ENCODE peak calls at places on chromosomes 4 and X, in seven cellular contexts. One of them, this sample, is unnamed.

GRCh38 chr4:187478292-187479205 is 517.0 kb upstream of the ZFP42 start:
- ATAC-seq in left lung: peak; percentile 69
- ATAC-seq in B cell: no peak
- ATAC-seq in activated T-cell treated with anti-CD3 and anti-CD28 coated beads, Interleukin-2, amount 50 U/mL, for 72 hours: no peak
- ATAC-seq in Right ventricle myocardium superior: no peak
- ATAC-seq in upper lobe of right lung: peak; percentile 50
- ATAC-seq in right cardiac atrium: peak; percentile 65
- ATAC-seq in this sample: no peak

GRCh38 chr4:140198942-140199341 is 45.0 kb upstream of the MAML3 start:
- ATAC-seq in Right ventricle myocardium superior: no peak
- ATAC-seq in left lung: no peak
- ATAC-seq in right cardiac atrium: no peak
- ATAC-seq in upper lobe of right lung: no peak
- ATAC-seq in B cell: no peak
- ATAC-seq in activated T-cell treated with anti-CD3 and anti-CD28 coated beads, Interleukin-2, amount 50 U/mL, for 72 hours: no peak
- ATAC-seq in this sample: no peak

GRCh38 chrX:38108364-38108763 is 102.0 kb downstream of the SYTL5 start:
- ATAC-seq in Right ventricle myocardium superior: no peak
- ATAC-seq in right cardiac atrium: no peak
- ATAC-seq in B cell: no peak
- ATAC-seq in activated T-cell treated with anti-CD3 and anti-CD28 coated beads, Interleukin-2, amount 50 U/mL, for 72 hours: no peak
- ATAC-seq in left lung: no peak
- ATAC-seq in upper lobe of right lung: no peak
- ATAC-seq in this sample: no peak

GRCh38 chr4:83316459-83317170 is 18.0 kb downstream of the HPSE start:
- ATAC-seq in right cardiac atrium: no peak
- ATAC-seq in activated T-cell treated with anti-CD3 and anti-CD28 coated beads, Interleukin-2, amount 50 U/mL, for 72 hours: no peak
- ATAC-seq in B cell: no peak
- ATAC-seq in Right ventricle myocardium superior: no peak
- ATAC-seq in upper lobe of right lung: peak; percentile 86
- ATAC-seq in left lung: peak; percentile 67
- ATAC-seq in this sample: peak; percentile 99

GRCh38 chr4:100935090-100935489 is 412.2 kb downstream of the PPP3CA start:
- ATAC-seq in right cardiac atrium: no peak
- ATAC-seq in left lung: no peak
- ATAC-seq in activated T-cell treated with anti-CD3 and anti-CD28 coated beads, Interleukin-2, amount 50 U/mL, for 72 hours: no peak
- ATAC-seq in B cell: no peak
- ATAC-seq in Right ventricle myocardium superior: no peak
- ATAC-seq in upper lobe of right lung: no peak
- ATAC-seq in this sample: peak; percentile 52

GRCh38 chr4:57099363-57099762 is 10.8 kb downstream of the IGFBP7 start:
- ATAC-seq in right cardiac atrium: no peak
- ATAC-seq in upper lobe of right lung: no peak
- ATAC-seq in Right ventricle myocardium superior: no peak
- ATAC-seq in B cell: no peak
- ATAC-seq in activated T-cell treated with anti-CD3 and anti-CD28 coated beads, Interleukin-2, amount 50 U/mL, for 72 hours: no peak
- ATAC-seq in left lung: peak; percentile 37
- ATAC-seq in this sample: no peak

GRCh38 chr4:57324673-57325307 is 214.6 kb upstream of the IGFBP7 start:
- ATAC-seq in right cardiac atrium: peak; percentile 62
- ATAC-seq in B cell: no peak
- ATAC-seq in Right ventricle myocardium superior: peak; percentile 83
- ATAC-seq in left lung: no peak
- ATAC-seq in activated T-cell treated with anti-CD3 and anti-CD28 coated beads, Interleukin-2, amount 50 U/mL, for 72 hours: no peak
- ATAC-seq in upper lobe of right lung: no peak
- ATAC-seq in this sample: no peak

GRCh38 chr4:153553155-153553819 is 87.1 kb downstream of the TMEM131L start:
- ATAC-seq in activated T-cell treated with anti-CD3 and anti-CD28 coated beads, Interleukin-2, amount 50 U/mL, for 72 hours: no peak
- ATAC-seq in B cell: no peak
- ATAC-seq in right cardiac atrium: no peak
- ATAC-seq in Right ventricle myocardium superior: peak; percentile 23
- ATAC-seq in upper lobe of right lung: no peak
- ATAC-seq in left lung: peak; percentile 22
- ATAC-seq in this sample: no peak

GRCh38 chrX:10619311-10620015 is 922 bp downstream of the MID1 start:
- ATAC-seq in upper lobe of right lung: peak; percentile 27
- ATAC-seq in B cell: peak; percentile 41
- ATAC-seq in activated T-cell treated with anti-CD3 and anti-CD28 coated beads, Interleukin-2, amount 50 U/mL, for 72 hours: no peak
- ATAC-seq in right cardiac atrium: peak; percentile 75
- ATAC-seq in left lung: peak; percentile 23
- ATAC-seq in Right ventricle myocardium superior: peak; percentile 36
- ATAC-seq in this sample: no peak

GRCh38 chr4:8181844-8182243 is 17.2 kb upstream of the SH3TC1 start:
- ATAC-seq in upper lobe of right lung: peak; percentile 62
- ATAC-seq in B cell: no peak
- ATAC-seq in activated T-cell treated with anti-CD3 and anti-CD28 coated beads, Interleukin-2, amount 50 U/mL, for 72 hours: no peak
- ATAC-seq in left lung: peak; percentile 76
- ATAC-seq in Right ventricle myocardium superior: peak; percentile 77
- ATAC-seq in right cardiac atrium: peak; percentile 71
- ATAC-seq in this sample: peak; percentile 0

GRCh38 chr4:184396570-184397515 is 77.5 kb downstream of the IRF2 start:
- ATAC-seq in Right ventricle myocardium superior: no peak
- ATAC-seq in upper lobe of right lung: no peak
- ATAC-seq in right cardiac atrium: no peak
- ATAC-seq in B cell: no peak
- ATAC-seq in left lung: no peak
- ATAC-seq in activated T-cell treated with anti-CD3 and anti-CD28 coated beads, Interleukin-2, amount 50 U/mL, for 72 hours: peak; percentile 17
- ATAC-seq in this sample: no peak

GRCh38 chr4:113317523-113317922 is 268.1 kb downstream of the ANK2 start:
- ATAC-seq in B cell: no peak
- ATAC-seq in Right ventricle myocardium superior: no peak
- ATAC-seq in activated T-cell treated with anti-CD3 and anti-CD28 coated beads, Interleukin-2, amount 50 U/mL, for 72 hours: no peak
- ATAC-seq in left lung: no peak
- ATAC-seq in right cardiac atrium: no peak
- ATAC-seq in upper lobe of right lung: no peak
- ATAC-seq in this sample: no peak

GRCh38 chr4:7811536-7812190 is 128.0 kb downstream of the AFAP1 start:
- ATAC-seq in left lung: peak; percentile 60
- ATAC-seq in activated T-cell treated with anti-CD3 and anti-CD28 coated beads, Interleukin-2, amount 50 U/mL, for 72 hours: no peak
- ATAC-seq in upper lobe of right lung: peak; percentile 63
- ATAC-seq in B cell: no peak
- ATAC-seq in right cardiac atrium: peak; percentile 80
- ATAC-seq in Right ventricle myocardium superior: peak; percentile 83
- ATAC-seq in this sample: no peak